ENCODE peak calls at places on chromosomes 4 and X, in seven cellular contexts. C is HepG2, M is GM12878, Z is SK-N-SH, B is K562, V is H1, S is HCT116. X is an unnamed sample.

GRCh38 chr4:142719854-142720541 is 126.1 kb downstream of the INPP4B start:
- DNase-seq in C (no peak), M (no peak), Z (peak; percentile 45), B (no peak), V (no peak), S (peak; percentile 68), X (no peak)

GRCh38 chrX:12894074-12894691 is 12.2 kb upstream of the TLR8 start:
- DNase-seq in C (peak; percentile 28), M (no peak), Z (peak; percentile 50), B (peak; percentile 37), V (no peak), S (peak; percentile 21), X (no peak)

GRCh38 chr4:24979554-24979953 is 51.2 kb downstream of the LGI2 start:
- DNase-seq in C (no peak), M (no peak), Z (no peak), B (no peak), V (no peak), S (no peak), X (no peak)

GRCh38 chrX:115531818-115532403 is 29.1 kb upstream of the PLS3 start:
- DNase-seq in C (no peak), M (no peak), Z (no peak), B (no peak), V (no peak), S (no peak), X (no peak)

GRCh38 chrX:99777912-99778311 is 632.2 kb downstream of the PCDH19 start:
- DNase-seq in C (no peak), M (no peak), Z (no peak), B (no peak), V (no peak), S (no peak), X (no peak)

GRCh38 chr4:90845777-90846176 is 718.6 kb downstream of the CCSER1 start:
- DNase-seq in C (no peak), M (no peak), Z (no peak), B (no peak), V (no peak), S (no peak), X (no peak)

GRCh38 chr4:56077676-56078075 is 128.9 kb downstream of the CEP135 start:
- DNase-seq in C (no peak), M (no peak), Z (peak; percentile 31), B (no peak), V (no peak), S (no peak), X (no peak)

GRCh38 chr4:57544811-57545654 is 434.8 kb upstream of the IGFBP7 start:
- DNase-seq in C (no peak), M (no peak), Z (no peak), B (no peak), V (no peak), S (no peak), X (no peak)

GRCh38 chrX:103615781-103616180 is 8.0 kb downstream of the TCEAL3 start:
- DNase-seq in C (no peak), M (no peak), Z (no peak), B (no peak), V (no peak), S (no peak), X (no peak)

GRCh38 chrX:137354851-137355250 is 211.1 kb upstream of the ZIC3 start:
- DNase-seq in C (no peak), M (no peak), Z (no peak), B (no peak), V (no peak), S (no peak), X (no peak)

GRCh38 chr4:5048721-5049120 is 2.6 kb upstream of the STK32B start:
- DNase-seq in C (no peak), M (no peak), Z (no peak), B (no peak), V (no peak), S (no peak), X (no peak)

GRCh38 chrX:6460893-6461490 is 73.9 kb downstream of the VCX3A start:
- DNase-seq in C (no peak), M (no peak), Z (no peak), B (no peak), V (no peak), S (no peak), X (no peak)

GRCh38 chr4:73679836-73680235 is 59.6 kb upstream of the RASSF6 start:
- DNase-seq in C (no peak), M (no peak), Z (no peak), B (no peak), V (no peak), S (no peak), X (no peak)

GRCh38 chrX:6778547-6779231 is 243.8 kb upstream of the VCX3A start:
- DNase-seq in C (no peak), M (no peak), Z (no peak), B (no peak), V (no peak), S (no peak), X (no peak)

GRCh38 chrX:22365460-22365859 is 92.7 kb downstream of the CBLL2 start:
- DNase-seq in C (no peak), M (no peak), Z (no peak), B (no peak), V (no peak), S (peak; percentile 86), X (peak; percentile 18)

GRCh38 chr4:14259926-14260325 is 632.4 kb upstream of the BOD1L1 start:
- DNase-seq in C (no peak), M (no peak), Z (no peak), B (no peak), V (no peak), S (no peak), X (no peak)

GRCh38 chr4:116829187-116829586 is 256.2 kb downstream of the TRAM1L1 start:
- DNase-seq in C (no peak), M (no peak), Z (no peak), B (peak; percentile 3), V (no peak), S (no peak), X (no peak)

DNA sequence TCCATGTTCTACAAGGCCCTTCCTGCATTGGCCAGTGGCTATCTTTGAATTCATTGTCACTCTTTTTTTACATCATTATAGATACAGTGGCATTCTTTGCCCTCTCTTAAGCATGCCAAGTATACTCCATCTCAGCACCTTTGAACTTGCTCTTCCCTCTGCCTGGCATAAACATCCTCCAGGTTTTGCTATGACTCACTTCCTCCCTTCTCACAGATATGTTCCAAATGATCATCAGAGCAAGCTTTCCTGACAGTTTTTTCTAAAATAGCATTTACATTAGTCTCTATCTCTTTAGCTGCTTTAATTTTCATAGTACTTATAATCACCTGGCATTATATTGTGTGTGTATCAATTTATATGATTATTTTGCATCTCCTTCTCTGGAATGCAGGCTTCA is 553.3 kb upstream of the MAGEB2 start:
- DNase-seq in C (no peak), M (no peak), Z (no peak), B (no peak), V (no peak), S (no peak), X (peak; percentile 42)
- TF ChIP-seq SIN3A in C (no peak), M (no peak), Z (no peak), B (no peak), V (no peak), S (no peak), X (no peak)

GRCh38 chrX:2723316-2723879 is 28.4 kb upstream of the XG start:
- DNase-seq in C (no peak), M (no peak), Z (no peak), B (no peak), V (no peak), S (no peak), X (no peak)
- H3K36me3 ChIP-seq in C (peaks cover 50% of the 10 kb centered on the region), M (peaks cover 12% of the 10 kb centered on the region), Z (peaks cover 32% of the 10 kb centered on the region), B (peaks cover 10% of the 10 kb centered on the region), V (peaks cover 5% of the 10 kb centered on the region), S (peaks cover 10% of the 10 kb centered on the region), X (no peaks in the 10 kb centered on the region)

GRCh38 chrX:9537781-9538180 is 72.9 kb downstream of the TBL1X start:
- DNase-seq in C (no peak), M (no peak), Z (no peak), B (no peak), V (no peak), S (no peak), X (no peak)
- H3K4me1 ChIP-seq in C (peaks cover 59% of the 10 kb centered on the region), M (no peaks in the 10 kb centered on the region), Z (peaks cover 33% of the 10 kb centered on the region), B (peaks cover 9% of the 10 kb centered on the region), V (peaks cover 11% of the 10 kb centered on the region), S (no peaks in the 10 kb centered on the region), X (no peaks in the 10 kb centered on the region)

GRCh38 chr4:81030617-81031388 is at the start of gene BMP3:
- DNase-seq in C (no peak), M (no peak), Z (no peak), B (no peak), V (no peak), S (no peak), X (no peak)
- TF ChIP-seq SIN3A in C (no peak), M (no peak), Z (no peak), B (no peak), V (no peak), S (no peak), X (no peak)

DNA sequence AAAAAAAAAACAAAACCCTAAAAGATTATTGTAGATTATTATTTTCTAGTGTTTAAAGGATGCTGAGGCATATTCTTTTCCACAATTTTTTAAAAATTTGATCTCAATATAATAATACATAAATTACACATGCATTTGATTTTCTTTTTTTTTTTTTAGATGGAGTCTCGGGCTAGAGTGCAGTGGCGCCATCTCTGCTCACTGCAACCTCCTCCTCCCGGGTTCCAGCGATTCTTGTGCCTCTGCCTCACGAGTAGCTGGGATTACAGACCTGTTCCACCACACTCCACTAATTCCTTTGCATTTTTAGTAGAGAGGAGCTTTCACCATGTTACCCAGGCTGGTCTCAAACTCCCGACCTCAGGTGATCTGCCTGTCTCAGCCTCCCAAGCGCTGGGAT is 83.5 kb upstream of the TSPAN5 start:
- DNase-seq in C (no peak), M (no peak), Z (no peak), B (no peak), V (no peak), S (no peak), X (no peak)
- H3K36me3 ChIP-seq in C (no peaks in the 10 kb centered on the region), M (no peaks in the 10 kb centered on the region), Z (no peaks in the 10 kb centered on the region), B (no peaks in the 10 kb centered on the region), V (no peaks in the 10 kb centered on the region), S (no peaks in the 10 kb centered on the region), X (no peaks in the 10 kb centered on the region)

DNA sequence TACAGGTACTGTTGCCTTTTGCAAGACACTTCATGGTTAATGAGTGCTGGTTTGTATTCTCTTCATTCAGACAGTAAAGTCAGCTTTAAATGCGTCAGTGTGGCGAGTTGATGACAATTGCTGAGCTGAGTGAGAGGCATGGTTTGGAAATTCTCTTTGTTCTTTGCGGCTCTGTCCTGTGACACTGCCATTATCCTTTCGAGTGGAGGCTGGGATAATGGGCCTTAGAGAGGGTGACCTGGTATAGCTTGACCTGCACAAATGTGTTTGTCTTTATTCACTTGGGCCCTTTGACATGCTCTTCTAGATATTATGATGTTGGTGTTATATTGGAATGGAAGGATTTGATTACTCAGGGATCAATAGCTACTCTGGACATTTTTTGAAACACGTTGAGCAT is 208.5 kb upstream of the FAT1 start:
- DNase-seq in C (peak; percentile 39), M (no peak), Z (no peak), B (no peak), V (no peak), S (peak; percentile 94), X (no peak)
- H3K4me1 ChIP-seq in C (peaks cover 47% of the 10 kb centered on the region), M (no peaks in the 10 kb centered on the region), Z (no peaks in the 10 kb centered on the region), B (no peaks in the 10 kb centered on the region), V (no peaks in the 10 kb centered on the region), S (peaks cover 70% of the 10 kb centered on the region), X (peaks cover 12% of the 10 kb centered on the region)

DNA sequence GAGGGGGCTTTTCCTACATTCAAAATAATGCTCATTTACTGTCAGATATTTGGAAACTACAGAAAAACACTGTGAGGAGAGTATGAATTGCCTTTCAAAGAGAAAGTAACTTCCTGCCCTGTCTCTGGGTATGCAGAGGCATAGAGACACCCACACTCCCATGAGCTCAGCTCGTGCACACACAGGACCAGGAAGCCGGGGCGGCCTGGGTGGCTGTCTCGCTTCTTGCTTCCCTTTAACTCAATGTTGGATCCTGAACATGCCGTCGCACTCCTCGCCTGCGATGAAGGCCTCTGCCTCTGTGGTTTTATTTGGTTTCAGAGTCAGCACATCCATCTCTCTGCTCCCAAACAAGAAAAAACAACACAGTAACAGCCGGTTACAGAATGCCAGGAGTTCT is 40.1 kb upstream of the GPR78 start:
- DNase-seq in C (no peak), M (peak; percentile 28), Z (no peak), B (no peak), V (no peak), S (no peak), X (no peak)
- TF ChIP-seq SIN3A in C (no peak), M (no peak), Z (no peak), B (no peak), V (no peak), S (no peak), X (no peak)

X was measured in Panc1.